ENCODE peak calls at places on chromosomes 6 and 20, in seven cellular contexts. N is activated CD4-positive, alpha-beta memory T cell treated with anti-CD3 and anti-CD28 coated beads, Interleukin-2, amount 10 ng/mL, durations not matched to agents 7 days and 5 days; T is esophagus muscularis mucosa; W is HS-5; V is head of caudate nucleus; O is HS-27A; Z is PC-3. A is an unnamed sample.

GRCh38 chr6:141309295-141309694 is 823.4 kb upstream of the GJE1 start:
- DNase-seq in N (no peak), T (no peak), W (no peak), V (no peak), O (no peak), Z (peak), A (no peak)

GRCh38 chr6:97459986-97460385 is 177.0 kb upstream of the MMS22L start:
- DNase-seq in N (no peak), T (no peak), W (no peak), V (no peak), O (no peak), Z (no peak), A (no peak)

GRCh38 chr6:136551103-136551502 is 881 bp upstream of the MAP7 start:
- DNase-seq in N (no peak), T (no peak), W (no peak), V (no peak), O (no peak), Z (no peak), A (no peak)

GRCh38 chr6:1363729-1364572 is 25.4 kb upstream of the FOXF2 start:
- DNase-seq in N (no peak), T (no peak), W (no peak), V (no peak), O (no peak), Z (peak), A (peak)

GRCh38 chr6:28449056-28449455 is 5.8 kb upstream of the ZSCAN23 start:
- DNase-seq in N (no peak), T (no peak), W (no peak), V (no peak), O (no peak), Z (no peak), A (no peak)

GRCh38 chr20:43736588-43737091 is 9.8 kb upstream of the GTSF1L start:
- DNase-seq in N (peak), T (no peak), W (no peak), V (no peak), O (no peak), Z (no peak), A (no peak)

GRCh38 chr20:56440346-56441007 is 27.9 kb upstream of the RTF2 start:
- DNase-seq in N (peak), T (no peak), W (no peak), V (no peak), O (no peak), Z (no peak), A (peak)

GRCh38 chr20:32984196-32984595 is 20.0 kb downstream of the SUN5 start:
- DNase-seq in N (no peak), T (no peak), W (no peak), V (peak), O (no peak), Z (no peak), A (no peak)

GRCh38 chr20:4633780-4634179 is 87.9 kb upstream of the PRND start:
- DNase-seq in N (no peak), T (no peak), W (peak), V (no peak), O (peak), Z (peak), A (no peak)

GRCh38 chr6:170437719-170438401 is 115.2 kb downstream of the PSMB1 start:
- DNase-seq in N (no peak), T (no peak), W (no peak), V (no peak), O (no peak), Z (no peak), A (no peak)

GRCh38 chr6:39075010-39075738 is 26.6 kb downstream of the GLP1R start:
- DNase-seq in N (peak), T (no peak), W (no peak), V (no peak), O (no peak), Z (no peak), A (peak)

GRCh38 chr6:112180095-112180820 is 74.1 kb downstream of the LAMA4 start:
- DNase-seq in N (peak), T (no peak), W (peak), V (no peak), O (peak), Z (peak), A (peak)

GRCh38 chr6:115765966-115766365 is 294.7 kb downstream of the FRK start:
- DNase-seq in N (no peak), T (no peak), W (no peak), V (no peak), O (no peak), Z (no peak), A (no peak)

GRCh38 chr6:52598123-52598823 is 21.4 kb upstream of the TRAM2 start:
- DNase-seq in N (no peak), T (no peak), W (no peak), V (peak), O (no peak), Z (peak), A (peak)

GRCh38 chr20:52172392-52173047 is 19.1 kb downstream of the ZFP64 start:
- DNase-seq in N (no peak), T (no peak), W (no peak), V (peak), O (no peak), Z (no peak), A (no peak)

GRCh38 chr20:48604426-48604825 is 223.4 kb downstream of the PREX1 start:
- DNase-seq in N (no peak), T (no peak), W (no peak), V (no peak), O (no peak), Z (no peak), A (no peak)

GRCh38 chr6:81950877-81951276 is 198.4 kb upstream of the TENT5A start:
- DNase-seq in N (no peak), T (no peak), W (peak), V (no peak), O (no peak), Z (peak), A (peak)

GRCh38 chr6:15879372-15880261 is 216.8 kb upstream of the DTNBP1 start:
- DNase-seq in N (peak), T (no peak), W (peak), V (peak), O (peak), Z (peak), A (peak)

GRCh38 chr20:48143435-48144081 is 358.3 kb upstream of the SULF2 start:
- DNase-seq in N (no peak), T (no peak), W (no peak), V (no peak), O (no peak), Z (no peak), A (no peak)

GRCh38 chr6:156183678-156184077 is 593.5 kb upstream of the ARID1B start:
- DNase-seq in N (no peak), T (no peak), W (no peak), V (no peak), O (no peak), Z (no peak), A (no peak)

GRCh38 chr20:44031822-44032582 is 117.3 kb downstream of the TOX2 start:
- DNase-seq in N (peak), T (no peak), W (no peak), V (no peak), O (no peak), Z (no peak), A (no peak)

GRCh38 chr6:17600527-17601388 is 656 bp downstream of the FAM8A1 start:
- DNase-seq in N (peak), T (no peak), W (no peak), V (peak), O (no peak), Z (peak), A (peak)

GRCh38 chr20:20292472-20292871 is 75.4 kb upstream of the INSM1 start:
- DNase-seq in N (no peak), T (no peak), W (no peak), V (no peak), O (no peak), Z (no peak), A (no peak)

GRCh38 chr6:35216412-35216732 is 2.6 kb downstream of the SCUBE3 start:
- DNase-seq in N (no peak), T (no peak), W (no peak), V (no peak), O (no peak), Z (no peak), A (no peak)

A was measured in SJSA1.